ENCODE peak calls at places on chromosomes 11 and 22, in four cellular contexts. One of them, this sample, is unnamed.

GRCh38 chr11:116641561-116642045 is 131.2 kb downstream of the BUD13 start:
- DNase-seq in lower lobe of right lung: peak
- DNase-seq in T-cell: no peak
- DNase-seq in left ventricle myocardium superior: peak
- DNase-seq in this sample: no peak

GRCh38 chr22:44353063-44353440 is 40.3 kb upstream of the SHISAL1 start:
- DNase-seq in lower lobe of right lung: peak
- DNase-seq in left ventricle myocardium superior: peak
- DNase-seq in T-cell: no peak
- DNase-seq in this sample: no peak

GRCh38 chr11:66727282-66727882 is 1.6 kb downstream of the SPTBN2 start:
- DNase-seq in lower lobe of right lung: no peak
- DNase-seq in left ventricle myocardium superior: peak
- DNase-seq in T-cell: no peak
- DNase-seq in this sample: peak

GRCh38 chr11:130728185-130729160 is 187.8 kb downstream of the SNX19 start:
- DNase-seq in left ventricle myocardium superior: no peak
- DNase-seq in T-cell: no peak
- DNase-seq in lower lobe of right lung: no peak
- DNase-seq in this sample: no peak

GRCh38 chr11:57072640-57073039 is 83.9 kb downstream of the OR5AK2 start:
- DNase-seq in T-cell: no peak
- DNase-seq in left ventricle myocardium superior: no peak
- DNase-seq in lower lobe of right lung: no peak
- DNase-seq in this sample: no peak

GRCh38 chr11:124669193-124669592 is 4.3 kb downstream of the SIAE start:
- DNase-seq in lower lobe of right lung: no peak
- DNase-seq in T-cell: peak
- DNase-seq in left ventricle myocardium superior: no peak
- DNase-seq in this sample: peak

GRCh38 chr11:35303596-35304392 is 115.6 kb downstream of the SLC1A2 start:
- DNase-seq in lower lobe of right lung: peak
- DNase-seq in left ventricle myocardium superior: peak
- DNase-seq in T-cell: no peak
- DNase-seq in this sample: no peak

GRCh38 chr11:1573847-1574255 is 1.8 kb upstream of the DUSP8 start:
- DNase-seq in T-cell: no peak
- DNase-seq in left ventricle myocardium superior: peak
- DNase-seq in lower lobe of right lung: peak
- DNase-seq in this sample: no peak

GRCh38 chr11:36532908-36533601 is 23.0 kb upstream of the TRAF6 start:
- DNase-seq in T-cell: no peak
- DNase-seq in left ventricle myocardium superior: no peak
- DNase-seq in lower lobe of right lung: no peak
- DNase-seq in this sample: no peak

GRCh38 chr22:44042822-44043221 is 18.7 kb downstream of the PARVB start:
- DNase-seq in lower lobe of right lung: no peak
- DNase-seq in T-cell: no peak
- DNase-seq in left ventricle myocardium superior: no peak
- DNase-seq in this sample: no peak

GRCh38 chr11:73454987-73455386 is 78.8 kb downstream of the RELT start:
- DNase-seq in T-cell: no peak
- DNase-seq in left ventricle myocardium superior: no peak
- DNase-seq in lower lobe of right lung: no peak
- DNase-seq in this sample: no peak

GRCh38 chr11:32891657-32892354 is 805 bp upstream of the QSER1 start:
- DNase-seq in lower lobe of right lung: no peak
- DNase-seq in T-cell: no peak
- DNase-seq in left ventricle myocardium superior: no peak
- DNase-seq in this sample: no peak

GRCh38 chr22:44524806-44525205 is 26.8 kb upstream of the RTL6 start:
- DNase-seq in left ventricle myocardium superior: no peak
- DNase-seq in lower lobe of right lung: no peak
- DNase-seq in T-cell: no peak
- DNase-seq in this sample: no peak

GRCh38 chr11:110162216-110162615 is 69.0 kb downstream of the ZC3H12C start:
- DNase-seq in lower lobe of right lung: no peak
- DNase-seq in left ventricle myocardium superior: no peak
- DNase-seq in T-cell: no peak
- DNase-seq in this sample: no peak

GRCh38 chr22:37060801-37061610 is 9.5 kb downstream of the KCTD17 start:
- DNase-seq in lower lobe of right lung: no peak
- DNase-seq in T-cell: no peak
- DNase-seq in left ventricle myocardium superior: no peak
- DNase-seq in this sample: no peak

GRCh38 chr11:75509201-75509600 is 16.5 kb downstream of the GDPD5 start:
- DNase-seq in left ventricle myocardium superior: no peak
- DNase-seq in lower lobe of right lung: no peak
- DNase-seq in T-cell: no peak
- DNase-seq in this sample: no peak

GRCh38 chr11:44979536-44980399 is 29.1 kb upstream of the TP53I11 start:
- DNase-seq in left ventricle myocardium superior: peak
- DNase-seq in lower lobe of right lung: peak
- DNase-seq in T-cell: no peak
- DNase-seq in this sample: no peak

GRCh38 chr22:39289445-39290247 is 29.8 kb downstream of the RPL3 start:
- DNase-seq in T-cell: no peak
- DNase-seq in left ventricle myocardium superior: no peak
- DNase-seq in lower lobe of right lung: no peak
- DNase-seq in this sample: no peak

GRCh38 chr11:126188332-126189108 is 22.9 kb downstream of the RPUSD4 start:
- DNase-seq in lower lobe of right lung: no peak
- DNase-seq in left ventricle myocardium superior: no peak
- DNase-seq in T-cell: no peak
- DNase-seq in this sample: no peak

GRCh38 chr11:45145421-45146071 is 893 bp upstream of the PRDM11 start:
- DNase-seq in left ventricle myocardium superior: peak
- DNase-seq in lower lobe of right lung: no peak
- DNase-seq in T-cell: no peak
- DNase-seq in this sample: no peak

GRCh38 chr11:57709802-57710367 is 2.1 kb downstream of the MED19 start:
- DNase-seq in left ventricle myocardium superior: no peak
- DNase-seq in T-cell: no peak
- DNase-seq in lower lobe of right lung: no peak
- DNase-seq in this sample: no peak

GRCh38 chr22:17910561-17911311 is 113.6 kb downstream of the MICAL3 start:
- DNase-seq in lower lobe of right lung: no peak
- DNase-seq in left ventricle myocardium superior: peak
- DNase-seq in T-cell: no peak
- DNase-seq in this sample: no peak

This sample was measured in CD8-positive, alpha-beta memory T cell.